ENCODE peak calls at places on chromosomes 1 and 21, in ten cellular contexts. One of them, this sample, is unnamed.

GRCh38 chr1:16980473-16981268 is at the start of gene MFAP2:
- ATAC-seq in stimulated activated naive CD8-positive, alpha-beta T cell treated with anti-CD3 and anti-CD28 coated beads, Interleukin-15, amount 100 ng/mL, for 72 hours: peak; percentile 56
- ATAC-seq in stimulated activated memory B cell treated with anti-CD40 and anti-IgM and Interleukin-4, amounts not matched to agents 10 μg/mL and 1 μg/mL and 100 μg/mL, for 72 hours: peak; percentile 50
- ATAC-seq in upper lobe of right lung: peak; percentile 36
- ATAC-seq in central memory CD8-positive, alpha-beta T cell: no peak
- ATAC-seq in Right ventricle myocardium inferior: no peak
- ATAC-seq in effector memory CD8-positive, alpha-beta T cell: peak; percentile 61
- ATAC-seq in GM23338: peak; percentile 72
- ATAC-seq in activated CD4-positive, CD25-positive, alpha-beta regulatory T cell treated with anti-CD3 and anti-CD28 coated beads, Interleukin-2, amount 50 U/mL, for 24 hours: peak; percentile 33
- ATAC-seq in mucosa of descending colon: peak; percentile 32
- ATAC-seq in this sample: no peak

GRCh38 chr1:56185493-56185892 is 393.9 kb downstream of the PLPP3 start:
- ATAC-seq in upper lobe of right lung: no peak
- ATAC-seq in effector memory CD8-positive, alpha-beta T cell: no peak
- ATAC-seq in central memory CD8-positive, alpha-beta T cell: no peak
- ATAC-seq in Right ventricle myocardium inferior: no peak
- ATAC-seq in stimulated activated memory B cell treated with anti-CD40 and anti-IgM and Interleukin-4, amounts not matched to agents 10 μg/mL and 1 μg/mL and 100 μg/mL, for 72 hours: no peak
- ATAC-seq in GM23338: no peak
- ATAC-seq in stimulated activated naive CD8-positive, alpha-beta T cell treated with anti-CD3 and anti-CD28 coated beads, Interleukin-15, amount 100 ng/mL, for 72 hours: no peak
- ATAC-seq in mucosa of descending colon: no peak
- ATAC-seq in activated CD4-positive, CD25-positive, alpha-beta regulatory T cell treated with anti-CD3 and anti-CD28 coated beads, Interleukin-2, amount 50 U/mL, for 24 hours: no peak
- ATAC-seq in this sample: no peak

GRCh38 chr1:111639602-111640198 is 20.1 kb downstream of the RAP1A start:
- ATAC-seq in effector memory CD8-positive, alpha-beta T cell: no peak
- ATAC-seq in activated CD4-positive, CD25-positive, alpha-beta regulatory T cell treated with anti-CD3 and anti-CD28 coated beads, Interleukin-2, amount 50 U/mL, for 24 hours: no peak
- ATAC-seq in Right ventricle myocardium inferior: no peak
- ATAC-seq in GM23338: no peak
- ATAC-seq in stimulated activated naive CD8-positive, alpha-beta T cell treated with anti-CD3 and anti-CD28 coated beads, Interleukin-15, amount 100 ng/mL, for 72 hours: no peak
- ATAC-seq in stimulated activated memory B cell treated with anti-CD40 and anti-IgM and Interleukin-4, amounts not matched to agents 10 μg/mL and 1 μg/mL and 100 μg/mL, for 72 hours: no peak
- ATAC-seq in upper lobe of right lung: no peak
- ATAC-seq in mucosa of descending colon: peak; percentile 90
- ATAC-seq in central memory CD8-positive, alpha-beta T cell: no peak
- ATAC-seq in this sample: no peak

GRCh38 chr1:111203681-111204210 is 3.3 kb upstream of the DENND2D start:
- ATAC-seq in central memory CD8-positive, alpha-beta T cell: peak; percentile 67
- ATAC-seq in GM23338: peak; percentile 76
- ATAC-seq in stimulated activated memory B cell treated with anti-CD40 and anti-IgM and Interleukin-4, amounts not matched to agents 10 μg/mL and 1 μg/mL and 100 μg/mL, for 72 hours: peak; percentile 77
- ATAC-seq in activated CD4-positive, CD25-positive, alpha-beta regulatory T cell treated with anti-CD3 and anti-CD28 coated beads, Interleukin-2, amount 50 U/mL, for 24 hours: peak; percentile 40
- ATAC-seq in mucosa of descending colon: peak; percentile 80
- ATAC-seq in upper lobe of right lung: peak; percentile 85
- ATAC-seq in stimulated activated naive CD8-positive, alpha-beta T cell treated with anti-CD3 and anti-CD28 coated beads, Interleukin-15, amount 100 ng/mL, for 72 hours: peak; percentile 60
- ATAC-seq in Right ventricle myocardium inferior: peak; percentile 58
- ATAC-seq in effector memory CD8-positive, alpha-beta T cell: peak; percentile 72
- ATAC-seq in this sample: peak; percentile 52

GRCh38 chr1:13769212-13769611 is 69.2 kb downstream of the PRDM2 start:
- ATAC-seq in mucosa of descending colon: no peak
- ATAC-seq in effector memory CD8-positive, alpha-beta T cell: no peak
- ATAC-seq in central memory CD8-positive, alpha-beta T cell: no peak
- ATAC-seq in stimulated activated memory B cell treated with anti-CD40 and anti-IgM and Interleukin-4, amounts not matched to agents 10 μg/mL and 1 μg/mL and 100 μg/mL, for 72 hours: no peak
- ATAC-seq in GM23338: no peak
- ATAC-seq in Right ventricle myocardium inferior: no peak
- ATAC-seq in activated CD4-positive, CD25-positive, alpha-beta regulatory T cell treated with anti-CD3 and anti-CD28 coated beads, Interleukin-2, amount 50 U/mL, for 24 hours: no peak
- ATAC-seq in stimulated activated naive CD8-positive, alpha-beta T cell treated with anti-CD3 and anti-CD28 coated beads, Interleukin-15, amount 100 ng/mL, for 72 hours: no peak
- ATAC-seq in upper lobe of right lung: peak; percentile 92
- ATAC-seq in this sample: no peak

GRCh38 chr1:10745383-10745782 is 51.1 kb downstream of the CASZ1 start:
- ATAC-seq in Right ventricle myocardium inferior: no peak
- ATAC-seq in stimulated activated naive CD8-positive, alpha-beta T cell treated with anti-CD3 and anti-CD28 coated beads, Interleukin-15, amount 100 ng/mL, for 72 hours: no peak
- ATAC-seq in upper lobe of right lung: peak; percentile 9
- ATAC-seq in stimulated activated memory B cell treated with anti-CD40 and anti-IgM and Interleukin-4, amounts not matched to agents 10 μg/mL and 1 μg/mL and 100 μg/mL, for 72 hours: no peak
- ATAC-seq in activated CD4-positive, CD25-positive, alpha-beta regulatory T cell treated with anti-CD3 and anti-CD28 coated beads, Interleukin-2, amount 50 U/mL, for 24 hours: no peak
- ATAC-seq in mucosa of descending colon: no peak
- ATAC-seq in GM23338: no peak
- ATAC-seq in central memory CD8-positive, alpha-beta T cell: no peak
- ATAC-seq in effector memory CD8-positive, alpha-beta T cell: no peak
- ATAC-seq in this sample: no peak

GRCh38 chr1:2437617-2438016 is 25.3 kb upstream of the PEX10 start:
- ATAC-seq in Right ventricle myocardium inferior: no peak
- ATAC-seq in stimulated activated memory B cell treated with anti-CD40 and anti-IgM and Interleukin-4, amounts not matched to agents 10 μg/mL and 1 μg/mL and 100 μg/mL, for 72 hours: no peak
- ATAC-seq in activated CD4-positive, CD25-positive, alpha-beta regulatory T cell treated with anti-CD3 and anti-CD28 coated beads, Interleukin-2, amount 50 U/mL, for 24 hours: no peak
- ATAC-seq in GM23338: no peak
- ATAC-seq in mucosa of descending colon: no peak
- ATAC-seq in effector memory CD8-positive, alpha-beta T cell: no peak
- ATAC-seq in central memory CD8-positive, alpha-beta T cell: no peak
- ATAC-seq in stimulated activated naive CD8-positive, alpha-beta T cell treated with anti-CD3 and anti-CD28 coated beads, Interleukin-15, amount 100 ng/mL, for 72 hours: no peak
- ATAC-seq in upper lobe of right lung: no peak
- ATAC-seq in this sample: no peak

GRCh38 chr1:3350441-3351261 is 103.8 kb upstream of the ARHGEF16 start:
- ATAC-seq in GM23338: no peak
- ATAC-seq in effector memory CD8-positive, alpha-beta T cell: no peak
- ATAC-seq in upper lobe of right lung: peak; percentile 3
- ATAC-seq in Right ventricle myocardium inferior: peak; percentile 64
- ATAC-seq in activated CD4-positive, CD25-positive, alpha-beta regulatory T cell treated with anti-CD3 and anti-CD28 coated beads, Interleukin-2, amount 50 U/mL, for 24 hours: no peak
- ATAC-seq in central memory CD8-positive, alpha-beta T cell: no peak
- ATAC-seq in stimulated activated naive CD8-positive, alpha-beta T cell treated with anti-CD3 and anti-CD28 coated beads, Interleukin-15, amount 100 ng/mL, for 72 hours: no peak
- ATAC-seq in stimulated activated memory B cell treated with anti-CD40 and anti-IgM and Interleukin-4, amounts not matched to agents 10 μg/mL and 1 μg/mL and 100 μg/mL, for 72 hours: no peak
- ATAC-seq in mucosa of descending colon: no peak
- ATAC-seq in this sample: no peak

GRCh38 chr1:16134071-16134801 is 21.6 kb downstream of the EPHA2 start:
- ATAC-seq in effector memory CD8-positive, alpha-beta T cell: no peak
- ATAC-seq in Right ventricle myocardium inferior: no peak
- ATAC-seq in mucosa of descending colon: no peak
- ATAC-seq in stimulated activated naive CD8-positive, alpha-beta T cell treated with anti-CD3 and anti-CD28 coated beads, Interleukin-15, amount 100 ng/mL, for 72 hours: no peak
- ATAC-seq in upper lobe of right lung: no peak
- ATAC-seq in central memory CD8-positive, alpha-beta T cell: no peak
- ATAC-seq in stimulated activated memory B cell treated with anti-CD40 and anti-IgM and Interleukin-4, amounts not matched to agents 10 μg/mL and 1 μg/mL and 100 μg/mL, for 72 hours: no peak
- ATAC-seq in activated CD4-positive, CD25-positive, alpha-beta regulatory T cell treated with anti-CD3 and anti-CD28 coated beads, Interleukin-2, amount 50 U/mL, for 24 hours: no peak
- ATAC-seq in GM23338: no peak
- ATAC-seq in this sample: no peak

GRCh38 chr1:159867322-159868064 is 5.0 kb upstream of the VSIG8 start:
- ATAC-seq in mucosa of descending colon: peak; percentile 98
- ATAC-seq in Right ventricle myocardium inferior: peak; percentile 69
- ATAC-seq in GM23338: peak; percentile 80
- ATAC-seq in upper lobe of right lung: peak; percentile 94
- ATAC-seq in activated CD4-positive, CD25-positive, alpha-beta regulatory T cell treated with anti-CD3 and anti-CD28 coated beads, Interleukin-2, amount 50 U/mL, for 24 hours: no peak
- ATAC-seq in stimulated activated naive CD8-positive, alpha-beta T cell treated with anti-CD3 and anti-CD28 coated beads, Interleukin-15, amount 100 ng/mL, for 72 hours: no peak
- ATAC-seq in stimulated activated memory B cell treated with anti-CD40 and anti-IgM and Interleukin-4, amounts not matched to agents 10 μg/mL and 1 μg/mL and 100 μg/mL, for 72 hours: no peak
- ATAC-seq in effector memory CD8-positive, alpha-beta T cell: no peak
- ATAC-seq in central memory CD8-positive, alpha-beta T cell: no peak
- ATAC-seq in this sample: no peak

GRCh38 chr1:166272851-166273250 is 106.0 kb upstream of the FAM78B start:
- ATAC-seq in GM23338: peak; percentile 59
- ATAC-seq in stimulated activated memory B cell treated with anti-CD40 and anti-IgM and Interleukin-4, amounts not matched to agents 10 μg/mL and 1 μg/mL and 100 μg/mL, for 72 hours: peak; percentile 69
- ATAC-seq in effector memory CD8-positive, alpha-beta T cell: no peak
- ATAC-seq in mucosa of descending colon: no peak
- ATAC-seq in activated CD4-positive, CD25-positive, alpha-beta regulatory T cell treated with anti-CD3 and anti-CD28 coated beads, Interleukin-2, amount 50 U/mL, for 24 hours: no peak
- ATAC-seq in upper lobe of right lung: no peak
- ATAC-seq in Right ventricle myocardium inferior: no peak
- ATAC-seq in stimulated activated naive CD8-positive, alpha-beta T cell treated with anti-CD3 and anti-CD28 coated beads, Interleukin-15, amount 100 ng/mL, for 72 hours: no peak
- ATAC-seq in central memory CD8-positive, alpha-beta T cell: no peak
- ATAC-seq in this sample: no peak

GRCh38 chr1:27598902-27599528 is 4.9 kb downstream of the AHDC1 start:
- ATAC-seq in central memory CD8-positive, alpha-beta T cell: no peak
- ATAC-seq in upper lobe of right lung: no peak
- ATAC-seq in GM23338: no peak
- ATAC-seq in Right ventricle myocardium inferior: peak; percentile 11
- ATAC-seq in effector memory CD8-positive, alpha-beta T cell: no peak
- ATAC-seq in activated CD4-positive, CD25-positive, alpha-beta regulatory T cell treated with anti-CD3 and anti-CD28 coated beads, Interleukin-2, amount 50 U/mL, for 24 hours: peak; percentile 41
- ATAC-seq in mucosa of descending colon: no peak
- ATAC-seq in stimulated activated memory B cell treated with anti-CD40 and anti-IgM and Interleukin-4, amounts not matched to agents 10 μg/mL and 1 μg/mL and 100 μg/mL, for 72 hours: no peak
- ATAC-seq in stimulated activated naive CD8-positive, alpha-beta T cell treated with anti-CD3 and anti-CD28 coated beads, Interleukin-15, amount 100 ng/mL, for 72 hours: peak; percentile 21
- ATAC-seq in this sample: peak; percentile 47

GRCh38 chr1:62891961-62892562 is 108.1 kb downstream of the ATG4C start:
- ATAC-seq in stimulated activated memory B cell treated with anti-CD40 and anti-IgM and Interleukin-4, amounts not matched to agents 10 μg/mL and 1 μg/mL and 100 μg/mL, for 72 hours: no peak
- ATAC-seq in Right ventricle myocardium inferior: no peak
- ATAC-seq in central memory CD8-positive, alpha-beta T cell: no peak
- ATAC-seq in stimulated activated naive CD8-positive, alpha-beta T cell treated with anti-CD3 and anti-CD28 coated beads, Interleukin-15, amount 100 ng/mL, for 72 hours: no peak
- ATAC-seq in effector memory CD8-positive, alpha-beta T cell: no peak
- ATAC-seq in GM23338: no peak
- ATAC-seq in upper lobe of right lung: no peak
- ATAC-seq in activated CD4-positive, CD25-positive, alpha-beta regulatory T cell treated with anti-CD3 and anti-CD28 coated beads, Interleukin-2, amount 50 U/mL, for 24 hours: no peak
- ATAC-seq in mucosa of descending colon: no peak
- ATAC-seq in this sample: no peak

GRCh38 chr1:39657402-39657801 is 14.5 kb downstream of the NT5C1A start:
- ATAC-seq in effector memory CD8-positive, alpha-beta T cell: no peak
- ATAC-seq in Right ventricle myocardium inferior: no peak
- ATAC-seq in stimulated activated naive CD8-positive, alpha-beta T cell treated with anti-CD3 and anti-CD28 coated beads, Interleukin-15, amount 100 ng/mL, for 72 hours: no peak
- ATAC-seq in activated CD4-positive, CD25-positive, alpha-beta regulatory T cell treated with anti-CD3 and anti-CD28 coated beads, Interleukin-2, amount 50 U/mL, for 24 hours: no peak
- ATAC-seq in central memory CD8-positive, alpha-beta T cell: no peak
- ATAC-seq in GM23338: no peak
- ATAC-seq in upper lobe of right lung: no peak
- ATAC-seq in mucosa of descending colon: no peak
- ATAC-seq in stimulated activated memory B cell treated with anti-CD40 and anti-IgM and Interleukin-4, amounts not matched to agents 10 μg/mL and 1 μg/mL and 100 μg/mL, for 72 hours: no peak
- ATAC-seq in this sample: no peak

GRCh38 chr1:28898267-28898955 is 16.0 kb upstream of the EPB41 start:
- ATAC-seq in stimulated activated memory B cell treated with anti-CD40 and anti-IgM and Interleukin-4, amounts not matched to agents 10 μg/mL and 1 μg/mL and 100 μg/mL, for 72 hours: no peak
- ATAC-seq in Right ventricle myocardium inferior: no peak
- ATAC-seq in activated CD4-positive, CD25-positive, alpha-beta regulatory T cell treated with anti-CD3 and anti-CD28 coated beads, Interleukin-2, amount 50 U/mL, for 24 hours: no peak
- ATAC-seq in stimulated activated naive CD8-positive, alpha-beta T cell treated with anti-CD3 and anti-CD28 coated beads, Interleukin-15, amount 100 ng/mL, for 72 hours: no peak
- ATAC-seq in upper lobe of right lung: peak; percentile 23
- ATAC-seq in mucosa of descending colon: no peak
- ATAC-seq in GM23338: no peak
- ATAC-seq in central memory CD8-positive, alpha-beta T cell: no peak
- ATAC-seq in effector memory CD8-positive, alpha-beta T cell: no peak
- ATAC-seq in this sample: no peak

GRCh38 chr1:172638885-172639831 is 19.7 kb upstream of the FASLG start:
- ATAC-seq in GM23338: no peak
- ATAC-seq in Right ventricle myocardium inferior: peak; percentile 62
- ATAC-seq in central memory CD8-positive, alpha-beta T cell: peak; percentile 86
- ATAC-seq in stimulated activated naive CD8-positive, alpha-beta T cell treated with anti-CD3 and anti-CD28 coated beads, Interleukin-15, amount 100 ng/mL, for 72 hours: peak; percentile 91
- ATAC-seq in activated CD4-positive, CD25-positive, alpha-beta regulatory T cell treated with anti-CD3 and anti-CD28 coated beads, Interleukin-2, amount 50 U/mL, for 24 hours: peak; percentile 86
- ATAC-seq in effector memory CD8-positive, alpha-beta T cell: peak; percentile 81
- ATAC-seq in mucosa of descending colon: peak; percentile 72
- ATAC-seq in upper lobe of right lung: peak; percentile 24
- ATAC-seq in stimulated activated memory B cell treated with anti-CD40 and anti-IgM and Interleukin-4, amounts not matched to agents 10 μg/mL and 1 μg/mL and 100 μg/mL, for 72 hours: peak; percentile 90
- ATAC-seq in this sample: peak; percentile 86

GRCh38 chr1:77642196-77642595 is 40.3 kb downstream of the ZZZ3 start:
- ATAC-seq in central memory CD8-positive, alpha-beta T cell: no peak
- ATAC-seq in stimulated activated memory B cell treated with anti-CD40 and anti-IgM and Interleukin-4, amounts not matched to agents 10 μg/mL and 1 μg/mL and 100 μg/mL, for 72 hours: no peak
- ATAC-seq in stimulated activated naive CD8-positive, alpha-beta T cell treated with anti-CD3 and anti-CD28 coated beads, Interleukin-15, amount 100 ng/mL, for 72 hours: no peak
- ATAC-seq in activated CD4-positive, CD25-positive, alpha-beta regulatory T cell treated with anti-CD3 and anti-CD28 coated beads, Interleukin-2, amount 50 U/mL, for 24 hours: no peak
- ATAC-seq in effector memory CD8-positive, alpha-beta T cell: no peak
- ATAC-seq in mucosa of descending colon: no peak
- ATAC-seq in upper lobe of right lung: no peak
- ATAC-seq in GM23338: no peak
- ATAC-seq in Right ventricle myocardium inferior: no peak
- ATAC-seq in this sample: no peak

GRCh38 chr1:52413410-52414104 is 9.2 kb downstream of the PRPF38A start:
- ATAC-seq in central memory CD8-positive, alpha-beta T cell: no peak
- ATAC-seq in activated CD4-positive, CD25-positive, alpha-beta regulatory T cell treated with anti-CD3 and anti-CD28 coated beads, Interleukin-2, amount 50 U/mL, for 24 hours: no peak
- ATAC-seq in Right ventricle myocardium inferior: no peak
- ATAC-seq in effector memory CD8-positive, alpha-beta T cell: no peak
- ATAC-seq in stimulated activated memory B cell treated with anti-CD40 and anti-IgM and Interleukin-4, amounts not matched to agents 10 μg/mL and 1 μg/mL and 100 μg/mL, for 72 hours: no peak
- ATAC-seq in GM23338: no peak
- ATAC-seq in mucosa of descending colon: peak; percentile 95
- ATAC-seq in upper lobe of right lung: no peak
- ATAC-seq in stimulated activated naive CD8-positive, alpha-beta T cell treated with anti-CD3 and anti-CD28 coated beads, Interleukin-15, amount 100 ng/mL, for 72 hours: no peak
- ATAC-seq in this sample: peak; percentile 24

GRCh38 chr1:85297855-85298629 is 21.6 kb upstream of the BCL10 start:
- ATAC-seq in GM23338: no peak
- ATAC-seq in activated CD4-positive, CD25-positive, alpha-beta regulatory T cell treated with anti-CD3 and anti-CD28 coated beads, Interleukin-2, amount 50 U/mL, for 24 hours: peak; percentile 89
- ATAC-seq in Right ventricle myocardium inferior: peak; percentile 83
- ATAC-seq in stimulated activated naive CD8-positive, alpha-beta T cell treated with anti-CD3 and anti-CD28 coated beads, Interleukin-15, amount 100 ng/mL, for 72 hours: peak; percentile 99
- ATAC-seq in stimulated activated memory B cell treated with anti-CD40 and anti-IgM and Interleukin-4, amounts not matched to agents 10 μg/mL and 1 μg/mL and 100 μg/mL, for 72 hours: peak; percentile 99
- ATAC-seq in upper lobe of right lung: peak; percentile 84
- ATAC-seq in effector memory CD8-positive, alpha-beta T cell: peak; percentile 98
- ATAC-seq in central memory CD8-positive, alpha-beta T cell: peak; percentile 97
- ATAC-seq in mucosa of descending colon: peak; percentile 83
- ATAC-seq in this sample: peak; percentile 95

GRCh38 chr1:15322648-15323350 is 75.8 kb downstream of the FHAD1 start:
- ATAC-seq in GM23338: peak; percentile 13
- ATAC-seq in stimulated activated memory B cell treated with anti-CD40 and anti-IgM and Interleukin-4, amounts not matched to agents 10 μg/mL and 1 μg/mL and 100 μg/mL, for 72 hours: no peak
- ATAC-seq in Right ventricle myocardium inferior: peak; percentile 59
- ATAC-seq in central memory CD8-positive, alpha-beta T cell: no peak
- ATAC-seq in effector memory CD8-positive, alpha-beta T cell: no peak
- ATAC-seq in stimulated activated naive CD8-positive, alpha-beta T cell treated with anti-CD3 and anti-CD28 coated beads, Interleukin-15, amount 100 ng/mL, for 72 hours: no peak
- ATAC-seq in mucosa of descending colon: peak; percentile 75
- ATAC-seq in activated CD4-positive, CD25-positive, alpha-beta regulatory T cell treated with anti-CD3 and anti-CD28 coated beads, Interleukin-2, amount 50 U/mL, for 24 hours: no peak
- ATAC-seq in upper lobe of right lung: no peak
- ATAC-seq in this sample: peak; percentile 38

GRCh38 chr1:246923482-246923881 is 8.3 kb downstream of the AHCTF1 start:
- ATAC-seq in central memory CD8-positive, alpha-beta T cell: no peak
- ATAC-seq in GM23338: no peak
- ATAC-seq in stimulated activated memory B cell treated with anti-CD40 and anti-IgM and Interleukin-4, amounts not matched to agents 10 μg/mL and 1 μg/mL and 100 μg/mL, for 72 hours: no peak
- ATAC-seq in Right ventricle myocardium inferior: no peak
- ATAC-seq in activated CD4-positive, CD25-positive, alpha-beta regulatory T cell treated with anti-CD3 and anti-CD28 coated beads, Interleukin-2, amount 50 U/mL, for 24 hours: no peak
- ATAC-seq in stimulated activated naive CD8-positive, alpha-beta T cell treated with anti-CD3 and anti-CD28 coated beads, Interleukin-15, amount 100 ng/mL, for 72 hours: no peak
- ATAC-seq in mucosa of descending colon: no peak
- ATAC-seq in upper lobe of right lung: no peak
- ATAC-seq in effector memory CD8-positive, alpha-beta T cell: peak; percentile 12
- ATAC-seq in this sample: no peak

GRCh38 chr1:53316742-53317650 is 10.9 kb downstream of the LRP8 start:
- ATAC-seq in stimulated activated memory B cell treated with anti-CD40 and anti-IgM and Interleukin-4, amounts not matched to agents 10 μg/mL and 1 μg/mL and 100 μg/mL, for 72 hours: no peak
- ATAC-seq in GM23338: peak; percentile 4
- ATAC-seq in mucosa of descending colon: no peak
- ATAC-seq in central memory CD8-positive, alpha-beta T cell: no peak
- ATAC-seq in stimulated activated naive CD8-positive, alpha-beta T cell treated with anti-CD3 and anti-CD28 coated beads, Interleukin-15, amount 100 ng/mL, for 72 hours: no peak
- ATAC-seq in effector memory CD8-positive, alpha-beta T cell: no peak
- ATAC-seq in upper lobe of right lung: no peak
- ATAC-seq in activated CD4-positive, CD25-positive, alpha-beta regulatory T cell treated with anti-CD3 and anti-CD28 coated beads, Interleukin-2, amount 50 U/mL, for 24 hours: no peak
- ATAC-seq in Right ventricle myocardium inferior: no peak
- ATAC-seq in this sample: no peak

GRCh38 chr21:34620084-34620665 is 5.3 kb upstream of the RCAN1 start:
- ATAC-seq in activated CD4-positive, CD25-positive, alpha-beta regulatory T cell treated with anti-CD3 and anti-CD28 coated beads, Interleukin-2, amount 50 U/mL, for 24 hours: no peak
- ATAC-seq in GM23338: no peak
- ATAC-seq in stimulated activated memory B cell treated with anti-CD40 and anti-IgM and Interleukin-4, amounts not matched to agents 10 μg/mL and 1 μg/mL and 100 μg/mL, for 72 hours: no peak
- ATAC-seq in mucosa of descending colon: no peak
- ATAC-seq in stimulated activated naive CD8-positive, alpha-beta T cell treated with anti-CD3 and anti-CD28 coated beads, Interleukin-15, amount 100 ng/mL, for 72 hours: no peak
- ATAC-seq in upper lobe of right lung: no peak
- ATAC-seq in effector memory CD8-positive, alpha-beta T cell: no peak
- ATAC-seq in central memory CD8-positive, alpha-beta T cell: no peak
- ATAC-seq in Right ventricle myocardium inferior: peak; percentile 89
- ATAC-seq in this sample: no peak

GRCh38 chr1:229124471-229125198 is 146.3 kb upstream of the RAB4A start:
- ATAC-seq in stimulated activated memory B cell treated with anti-CD40 and anti-IgM and Interleukin-4, amounts not matched to agents 10 μg/mL and 1 μg/mL and 100 μg/mL, for 72 hours: no peak
- ATAC-seq in mucosa of descending colon: peak; percentile 57
- ATAC-seq in Right ventricle myocardium inferior: no peak
- ATAC-seq in stimulated activated naive CD8-positive, alpha-beta T cell treated with anti-CD3 and anti-CD28 coated beads, Interleukin-15, amount 100 ng/mL, for 72 hours: no peak
- ATAC-seq in effector memory CD8-positive, alpha-beta T cell: no peak
- ATAC-seq in upper lobe of right lung: no peak
- ATAC-seq in GM23338: no peak
- ATAC-seq in activated CD4-positive, CD25-positive, alpha-beta regulatory T cell treated with anti-CD3 and anti-CD28 coated beads, Interleukin-2, amount 50 U/mL, for 24 hours: no peak
- ATAC-seq in central memory CD8-positive, alpha-beta T cell: no peak
- ATAC-seq in this sample: no peak

GRCh38 chr1:21913258-21913657 is 23.9 kb downstream of the HSPG2 start:
- ATAC-seq in effector memory CD8-positive, alpha-beta T cell: no peak
- ATAC-seq in mucosa of descending colon: no peak
- ATAC-seq in GM23338: peak; percentile 17
- ATAC-seq in upper lobe of right lung: no peak
- ATAC-seq in activated CD4-positive, CD25-positive, alpha-beta regulatory T cell treated with anti-CD3 and anti-CD28 coated beads, Interleukin-2, amount 50 U/mL, for 24 hours: no peak
- ATAC-seq in Right ventricle myocardium inferior: no peak
- ATAC-seq in stimulated activated memory B cell treated with anti-CD40 and anti-IgM and Interleukin-4, amounts not matched to agents 10 μg/mL and 1 μg/mL and 100 μg/mL, for 72 hours: no peak
- ATAC-seq in central memory CD8-positive, alpha-beta T cell: no peak
- ATAC-seq in stimulated activated naive CD8-positive, alpha-beta T cell treated with anti-CD3 and anti-CD28 coated beads, Interleukin-15, amount 100 ng/mL, for 72 hours: no peak
- ATAC-seq in this sample: no peak

GRCh38 chr1:43058545-43059360 is 100.1 kb upstream of the SLC2A1 start:
- ATAC-seq in activated CD4-positive, CD25-positive, alpha-beta regulatory T cell treated with anti-CD3 and anti-CD28 coated beads, Interleukin-2, amount 50 U/mL, for 24 hours: no peak
- ATAC-seq in stimulated activated naive CD8-positive, alpha-beta T cell treated with anti-CD3 and anti-CD28 coated beads, Interleukin-15, amount 100 ng/mL, for 72 hours: no peak
- ATAC-seq in stimulated activated memory B cell treated with anti-CD40 and anti-IgM and Interleukin-4, amounts not matched to agents 10 μg/mL and 1 μg/mL and 100 μg/mL, for 72 hours: no peak
- ATAC-seq in upper lobe of right lung: peak; percentile 51
- ATAC-seq in GM23338: peak; percentile 61
- ATAC-seq in Right ventricle myocardium inferior: no peak
- ATAC-seq in mucosa of descending colon: no peak
- ATAC-seq in central memory CD8-positive, alpha-beta T cell: no peak
- ATAC-seq in effector memory CD8-positive, alpha-beta T cell: no peak
- ATAC-seq in this sample: peak; percentile 86

GRCh38 chr1:19476440-19477190 is 8.7 kb downstream of the CAPZB start:
- ATAC-seq in effector memory CD8-positive, alpha-beta T cell: peak; percentile 74
- ATAC-seq in stimulated activated naive CD8-positive, alpha-beta T cell treated with anti-CD3 and anti-CD28 coated beads, Interleukin-15, amount 100 ng/mL, for 72 hours: peak; percentile 87
- ATAC-seq in mucosa of descending colon: peak; percentile 67
- ATAC-seq in activated CD4-positive, CD25-positive, alpha-beta regulatory T cell treated with anti-CD3 and anti-CD28 coated beads, Interleukin-2, amount 50 U/mL, for 24 hours: peak; percentile 74
- ATAC-seq in central memory CD8-positive, alpha-beta T cell: peak; percentile 78
- ATAC-seq in Right ventricle myocardium inferior: no peak
- ATAC-seq in upper lobe of right lung: peak; percentile 53
- ATAC-seq in GM23338: no peak
- ATAC-seq in stimulated activated memory B cell treated with anti-CD40 and anti-IgM and Interleukin-4, amounts not matched to agents 10 μg/mL and 1 μg/mL and 100 μg/mL, for 72 hours: peak; percentile 92
- ATAC-seq in this sample: peak; percentile 83

This sample was measured in activated T-helper 17 cell treated with anti-CD3 and anti-CD28 coated beads, Interleukin-2, amount 50 U/mL, for 72 hours.